ENCODE peak calls at places on chromosomes 2 and 18, in seven cellular contexts. One of them, this sample, is unnamed.

GRCh38 chr2:21356076-21356856 is 232.5 kb downstream of the TDRD15 start:
- DNase-seq in ACHN: no peak
- DNase-seq in C1 segment of cervical spinal cord: no peak
- DNase-seq in NCI-H69: no peak
- DNase-seq in fibroblast of the conjunctiva: no peak
- DNase-seq in adipocyte: no peak
- DNase-seq in occipital lobe: no peak
- DNase-seq in this sample: no peak

GRCh38 chr2:188013767-188014166 is 277.9 kb upstream of the GULP1 start:
- DNase-seq in ACHN: no peak
- DNase-seq in C1 segment of cervical spinal cord: no peak
- DNase-seq in NCI-H69: no peak
- DNase-seq in fibroblast of the conjunctiva: no peak
- DNase-seq in adipocyte: no peak
- DNase-seq in occipital lobe: no peak
- DNase-seq in this sample: no peak

GRCh38 chr2:178553047-178553446 is 72.8 kb downstream of the PLEKHA3 start:
- DNase-seq in ACHN: peak
- DNase-seq in C1 segment of cervical spinal cord: no peak
- DNase-seq in NCI-H69: no peak
- DNase-seq in fibroblast of the conjunctiva: peak
- DNase-seq in adipocyte: peak
- DNase-seq in occipital lobe: no peak
- DNase-seq in this sample: peak

GRCh38 chr2:28403388-28403956 is 10.8 kb downstream of the FOSL2 start:
- DNase-seq in ACHN: no peak
- DNase-seq in C1 segment of cervical spinal cord: no peak
- DNase-seq in NCI-H69: peak
- DNase-seq in fibroblast of the conjunctiva: no peak
- DNase-seq in adipocyte: no peak
- DNase-seq in occipital lobe: no peak
- DNase-seq in this sample: no peak

GRCh38 chr2:185208261-185208660 is 530.3 kb upstream of the FSIP2 start:
- DNase-seq in ACHN: peak
- DNase-seq in C1 segment of cervical spinal cord: no peak
- DNase-seq in NCI-H69: peak
- DNase-seq in fibroblast of the conjunctiva: no peak
- DNase-seq in adipocyte: peak
- DNase-seq in occipital lobe: no peak
- DNase-seq in this sample: no peak

GRCh38 chr18:47204908-47205522 is 28.9 kb upstream of the IER3IP1 start:
- DNase-seq in ACHN: peak
- DNase-seq in C1 segment of cervical spinal cord: no peak
- DNase-seq in NCI-H69: peak
- DNase-seq in fibroblast of the conjunctiva: no peak
- DNase-seq in adipocyte: peak
- DNase-seq in occipital lobe: no peak
- DNase-seq in this sample: peak

GRCh38 chr18:34031810-34032209 is 192.9 kb downstream of the NOL4 start:
- DNase-seq in ACHN: no peak
- DNase-seq in C1 segment of cervical spinal cord: no peak
- DNase-seq in NCI-H69: no peak
- DNase-seq in fibroblast of the conjunctiva: no peak
- DNase-seq in adipocyte: no peak
- DNase-seq in occipital lobe: no peak
- DNase-seq in this sample: peak

GRCh38 chr2:46447649-46448048 is 31.7 kb upstream of the TMEM247 start:
- DNase-seq in ACHN: no peak
- DNase-seq in C1 segment of cervical spinal cord: no peak
- DNase-seq in NCI-H69: no peak
- DNase-seq in fibroblast of the conjunctiva: no peak
- DNase-seq in adipocyte: no peak
- DNase-seq in occipital lobe: no peak
- DNase-seq in this sample: no peak

GRCh38 chr2:51220080-51220479 is 188.1 kb upstream of the NRXN1 start:
- DNase-seq in ACHN: no peak
- DNase-seq in C1 segment of cervical spinal cord: no peak
- DNase-seq in NCI-H69: no peak
- DNase-seq in fibroblast of the conjunctiva: no peak
- DNase-seq in adipocyte: no peak
- DNase-seq in occipital lobe: no peak
- DNase-seq in this sample: no peak

GRCh38 chr2:9145109-9145751 is 61.4 kb upstream of the ASAP2 start:
- DNase-seq in ACHN: no peak
- DNase-seq in C1 segment of cervical spinal cord: no peak
- DNase-seq in NCI-H69: no peak
- DNase-seq in fibroblast of the conjunctiva: peak
- DNase-seq in adipocyte: no peak
- DNase-seq in occipital lobe: no peak
- DNase-seq in this sample: peak

GRCh38 chr2:120758181-120759048 is 22.7 kb downstream of the GLI2 start:
- DNase-seq in ACHN: no peak
- DNase-seq in C1 segment of cervical spinal cord: no peak
- DNase-seq in NCI-H69: no peak
- DNase-seq in fibroblast of the conjunctiva: no peak
- DNase-seq in adipocyte: peak
- DNase-seq in occipital lobe: peak
- DNase-seq in this sample: peak

GRCh38 chr18:499351-500229 is 911 bp downstream of the COLEC12 start:
- DNase-seq in ACHN: no peak
- DNase-seq in C1 segment of cervical spinal cord: no peak
- DNase-seq in NCI-H69: peak
- DNase-seq in fibroblast of the conjunctiva: peak
- DNase-seq in adipocyte: peak
- DNase-seq in occipital lobe: no peak
- DNase-seq in this sample: peak

GRCh38 chr2:106859498-106859897 is 26.5 kb downstream of the ST6GAL2 start:
- DNase-seq in ACHN: no peak
- DNase-seq in C1 segment of cervical spinal cord: no peak
- DNase-seq in NCI-H69: no peak
- DNase-seq in fibroblast of the conjunctiva: no peak
- DNase-seq in adipocyte: no peak
- DNase-seq in occipital lobe: no peak
- DNase-seq in this sample: no peak

GRCh38 chr2:121187922-121188411 is 97.0 kb downstream of the TFCP2L1 start:
- DNase-seq in ACHN: no peak
- DNase-seq in C1 segment of cervical spinal cord: no peak
- DNase-seq in NCI-H69: no peak
- DNase-seq in fibroblast of the conjunctiva: no peak
- DNase-seq in adipocyte: no peak
- DNase-seq in occipital lobe: no peak
- DNase-seq in this sample: no peak

This sample was measured in fibroblast of the aortic adventitia.